ENCODE peak calls at places on chromosomes 11 and 22, in eight cellular contexts. C is prostate gland, G is GM23338, M is AG10803, S is GM12878, I is K562, Q is brain microvascular endothelial cell, K is adrenal gland. R is an unnamed sample.

GRCh38 chr11:61528114-61528513 is 19.6 kb downstream of the LRRC10B start:
- DNase-seq in C (no peak), K (no peak), S (no peak), G (no peak), M (no peak), Q (no peak), I (no peak), R (no peak)

GRCh38 chr22:33210129-33210784 is 152.1 kb upstream of the SYN3 start:
- DNase-seq in I (peak), K (peak), Q (peak), G (peak), C (no peak), S (no peak), M (peak), R (no peak)

GRCh38 chr11:128399722-128400121 is 187.6 kb downstream of the ETS1 start:
- DNase-seq in G (no peak), I (no peak), K (no peak), C (no peak), M (peak), S (no peak), Q (no peak), R (no peak)

GRCh38 chr22:49367016-49367697 is 460.5 kb downstream of the BRD1 start:
- DNase-seq in C (no peak), Q (peak), S (no peak), M (no peak), I (no peak), K (peak), G (no peak), R (no peak)

GRCh38 chr11:73200256-73200655 is 17.8 kb upstream of the P2RY2 start:
- DNase-seq in G (peak), S (no peak), M (no peak), K (no peak), I (no peak), C (no peak), Q (no peak), R (no peak)

GRCh38 chr11:70184396-70184795 is 18.7 kb upstream of the FADD start:
- DNase-seq in K (no peak), I (no peak), Q (no peak), S (no peak), C (no peak), G (no peak), M (no peak), R (no peak)

GRCh38 chr11:17291710-17292109 is 15.2 kb downstream of the NUCB2 start:
- DNase-seq in K (no peak), C (no peak), G (no peak), Q (no peak), I (no peak), S (no peak), M (no peak), R (no peak)

GRCh38 chr22:46143491-46144147 is 6.7 kb upstream of the PPARA start:
- DNase-seq in M (no peak), K (no peak), C (peak), I (no peak), Q (no peak), S (no peak), G (no peak), R (no peak)

GRCh38 chr11:116148056-116148455 is 624.7 kb downstream of the BUD13 start:
- DNase-seq in M (no peak), G (peak), K (no peak), S (no peak), I (no peak), Q (no peak), C (no peak), R (no peak)

GRCh38 chr11:102599642-102600261 is 25.4 kb downstream of the MMP20 start:
- DNase-seq in Q (peak), M (peak), G (no peak), S (no peak), K (no peak), C (no peak), I (no peak), R (no peak)

GRCh38 chr22:32723632-32724031 is 77.9 kb upstream of the TIMP3 start:
- DNase-seq in Q (peak), K (peak), I (no peak), S (peak), G (no peak), M (peak), C (peak), R (peak)

DNA sequence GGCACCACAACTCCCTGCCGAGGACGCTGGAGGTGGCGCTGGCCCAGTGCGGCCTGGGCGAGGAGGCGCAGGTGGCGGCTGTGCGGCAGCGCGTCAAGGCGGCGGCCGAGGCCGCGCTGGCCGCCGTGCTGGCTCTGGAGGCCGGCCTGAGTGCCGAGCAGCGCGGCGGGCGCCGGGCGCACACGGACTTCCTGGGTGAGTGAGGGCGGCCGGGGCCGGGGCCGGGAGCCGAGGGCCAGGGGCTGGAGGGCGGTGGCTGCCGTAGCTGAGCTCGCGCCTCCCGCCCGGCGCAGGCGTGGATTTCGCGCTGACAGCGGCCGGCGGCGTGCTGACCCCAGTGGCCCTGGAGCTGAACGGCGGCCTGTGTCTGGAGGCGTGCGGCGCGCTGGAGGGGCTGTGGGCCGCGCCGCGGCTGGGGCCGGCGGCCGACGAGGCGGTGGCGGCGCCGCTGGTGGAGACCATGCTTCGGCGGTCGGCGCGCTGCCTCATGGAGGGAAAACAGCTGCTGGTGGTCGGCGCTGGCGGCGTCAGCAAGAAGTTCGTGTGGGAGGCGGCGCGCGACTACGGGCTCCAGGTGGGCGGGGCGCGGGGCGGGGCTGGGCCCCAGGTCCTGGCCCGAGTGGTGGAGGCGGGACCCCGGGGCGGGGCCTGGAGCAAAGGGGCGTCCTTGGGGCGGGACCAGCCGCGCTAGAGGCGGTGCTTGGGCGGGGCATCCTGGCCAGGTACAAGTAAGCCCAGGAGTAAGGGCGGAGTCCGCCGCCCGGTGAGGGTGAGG is 5.4 kb downstream of the CARNS1 start:
- DNase-seq in I (peak), Q (peak), M (peak), G (peak), K (peak), C (peak), S (no peak), R (no peak)
- H3K4me3 ChIP-seq in I (peak), Q (peak), M (peak), G (peak), K (peak), C (peak), S (peak), R (peak)

GRCh38 chr11:29022676-29023075 is 914.5 kb downstream of the METTL15 start:
- DNase-seq in K (no peak), G (no peak), I (no peak), C (no peak), S (no peak), M (peak), Q (no peak), R (no peak)

GRCh38 chr11:29024386-29024785 is 916.2 kb downstream of the METTL15 start:
- DNase-seq in C (no peak), I (no peak), K (no peak), Q (peak), S (no peak), G (no peak), M (no peak), R (no peak)

GRCh38 chr11:29018631-29019030 is 910.4 kb downstream of the METTL15 start:
- DNase-seq in I (no peak), M (peak), Q (peak), K (no peak), S (no peak), G (no peak), C (no peak), R (no peak)

GRCh38 chr11:29017941-29018340 is 909.8 kb downstream of the METTL15 start:
- DNase-seq in S (no peak), Q (no peak), I (no peak), M (no peak), K (no peak), G (no peak), C (no peak), R (no peak)

GRCh38 chr11:29019960-29020683 is 911.9 kb downstream of the METTL15 start:
- DNase-seq in I (no peak), G (peak), M (peak), S (no peak), Q (peak), K (no peak), C (no peak), R (no peak)
- TF ChIP-seq CTCF in I (no peak), G (peak), M (peak), S (no peak), Q (peak), K (no peak), C (no peak), R (no peak)

GRCh38 chr22:38881997-38882396 is 10.0 kb upstream of the CBX6 start:
- DNase-seq in Q (no peak), I (no peak), S (no peak), M (no peak), K (no peak), C (no peak), G (no peak), R (no peak)
- H3K4me3 ChIP-seq in Q (no peak), I (no peak), S (no peak), M (no peak), K (no peak), C (no peak), G (no peak), R (no peak)

DNA sequence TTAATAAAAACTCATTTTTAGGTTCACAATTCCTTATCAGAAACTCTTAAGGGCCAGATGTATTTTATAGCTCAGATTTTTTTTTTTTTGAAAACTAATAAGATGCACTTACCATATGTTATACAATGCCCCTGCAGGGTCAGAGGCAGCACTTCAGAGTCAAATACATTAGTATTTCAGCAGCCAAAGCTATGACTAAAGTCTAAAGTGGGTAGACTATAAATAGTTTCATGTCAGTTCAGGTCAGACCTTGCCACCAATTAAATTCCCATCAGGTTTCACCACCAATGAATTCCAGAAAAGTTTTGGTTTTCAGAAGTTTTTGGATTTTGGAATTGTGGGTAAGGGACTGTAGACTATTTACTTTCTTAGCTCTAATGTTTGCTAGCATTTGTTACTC is 75.9 kb downstream of the FAM83F start:
- DNase-seq in S (no peak), C (no peak), Q (no peak), G (no peak), M (peak), K (no peak), I (no peak), R (no peak)
- TF ChIP-seq CTCF in S (no peak), C (no peak), Q (no peak), G (no peak), M (no peak), K (no peak), I (no peak), R (no peak)

DNA sequence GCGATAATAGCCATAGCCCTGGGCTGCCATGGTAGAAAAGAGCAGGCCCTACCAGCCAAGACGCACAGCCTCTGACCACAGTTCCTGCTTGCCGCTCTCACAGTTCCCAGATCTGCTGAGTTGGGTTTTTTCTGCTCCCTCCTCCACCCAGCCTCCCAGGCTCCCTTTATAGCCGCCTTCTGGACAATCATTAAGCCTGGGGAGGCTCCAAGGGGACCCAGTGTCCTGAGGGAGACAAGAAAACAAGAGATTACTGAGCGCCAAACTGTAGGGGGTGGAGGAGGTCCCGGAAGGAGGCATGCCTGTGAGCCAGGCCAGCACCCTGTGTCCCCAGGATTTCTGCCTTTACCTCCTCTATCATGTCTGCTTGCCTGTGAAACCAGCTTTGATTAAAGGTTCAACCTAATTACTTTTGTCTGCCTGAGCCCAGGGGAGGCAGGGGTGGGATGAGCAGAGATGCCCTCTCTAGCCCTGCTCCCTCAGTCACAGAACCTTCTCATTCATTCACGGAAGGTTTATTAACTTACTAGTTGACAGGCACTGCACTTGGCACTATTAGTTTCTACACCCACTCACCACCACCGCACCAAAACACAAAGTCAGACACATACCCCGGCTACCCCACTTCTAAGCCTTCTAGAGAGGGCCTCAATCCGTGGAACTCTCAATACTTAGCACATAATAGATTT is 1.2 kb downstream of the SLC37A4 start:
- DNase-seq in G (no peak), I (peak), Q (no peak), C (peak), K (no peak), S (no peak), M (no peak), R (no peak)
- H3K4me3 ChIP-seq in G (peak), I (peak), Q (peak), C (peak), K (peak), S (peak), M (no peak), R (peak)

GRCh38 chr11:28585007-28585406 is 476.8 kb downstream of the METTL15 start:
- DNase-seq in I (no peak), K (no peak), G (no peak), M (peak), C (no peak), S (no peak), Q (peak), R (no peak)

GRCh38 chr11:28581286-28582242 is 473.4 kb downstream of the METTL15 start:
- DNase-seq in Q (peak), C (no peak), I (no peak), M (peak), S (no peak), G (peak), K (no peak), R (no peak)
- TF ChIP-seq CTCF in Q (peak), C (no peak), I (no peak), M (peak), S (no peak), G (peak), K (no peak), R (peak)

GRCh38 chr11:22627421-22627820 is 1.8 kb upstream of the FANCF start:
- DNase-seq in S (no peak), K (no peak), C (no peak), G (no peak), M (no peak), I (no peak), Q (no peak), R (no peak)

GRCh38 chr11:22624742-22625447 is 728 bp downstream of the FANCF start:
- DNase-seq in M (peak), K (peak), S (peak), C (peak), Q (peak), I (peak), G (peak), R (peak)

GRCh38 chr11:22625448-22626287 is at the start of gene FANCF:
- DNase-seq in C (peak), K (peak), I (peak), Q (peak), G (peak), S (peak), M (peak), R (peak)

GRCh38 chr11:22626573-22627239 is 1.1 kb upstream of the FANCF start:
- DNase-seq in C (no peak), K (no peak), I (no peak), Q (no peak), G (no peak), M (no peak), S (no peak), R (no peak)
- H3K4me3 ChIP-seq in C (no peak), K (peak), I (peak), Q (no peak), G (peak), M (no peak), S (peak), R (peak)

GRCh38 chr11:78049348-78049747 is 14.3 kb upstream of the THRSP start:
- DNase-seq in S (no peak), Q (no peak), K (no peak), G (no peak), I (no peak), C (no peak), M (no peak), R (no peak)
- TF ChIP-seq CTCF in S (no peak), Q (no peak), K (no peak), G (no peak), I (no peak), C (no peak), M (no peak), R (no peak)

R was measured in GM12864.